ENCODE peak calls at places on chromosomes 16 and 17, in four cellular contexts. W is left ventricle myocardium inferior, V is tibial artery, U is pancreas. J is an unnamed sample.
A peak's percentile ranks its signal among the peaks of the same experiment; 100 is the strongest.

GRCh38 chr17:28552201-28552999 is at the start of gene UNC119:
- DNase-seq in W (peak; percentile 85), V (peak; percentile 59), U (peak; percentile 92), J (peak; percentile 92)

GRCh38 chr17:27810902-27811557 is 10.7 kb upstream of the NOS2 start:
- DNase-seq in W (no peak), V (no peak), U (no peak), J (no peak)

GRCh38 chr17:14308965-14309879 is 8.3 kb downstream of the HS3ST3B1 start:
- DNase-seq in W (peak; percentile 89), V (peak; percentile 63), U (peak; percentile 92), J (peak; percentile 98)

GRCh38 chr16:12646490-12647274 is 157.0 kb downstream of the CPPED1 start:
- DNase-seq in W (no peak), V (peak; percentile 24), U (no peak), J (no peak)

GRCh38 chr17:37744633-37744927 is 279 bp downstream of the HNF1B start:
- DNase-seq in W (no peak), V (no peak), U (no peak), J (no peak)

GRCh38 chr16:49644143-49644460 is 211.8 kb downstream of the ZNF423 start:
- DNase-seq in W (no peak), V (no peak), U (no peak), J (peak; percentile 42)

GRCh38 chr16:609316-609715 is 19.4 kb downstream of the RAB40C start:
- DNase-seq in W (no peak), V (no peak), U (no peak), J (no peak)

GRCh38 chr17:76584427-76585047 is 1.1 kb downstream of the ST6GALNAC2 start:
- DNase-seq in W (no peak), V (no peak), U (no peak), J (no peak)

GRCh38 chr16:56972898-56973689 is 11.3 kb downstream of the CETP start:
- DNase-seq in W (no peak), V (no peak), U (no peak), J (no peak)

GRCh38 chr17:17119533-17119932 is 77.3 kb downstream of the MPRIP start:
- DNase-seq in W (no peak), V (no peak), U (no peak), J (no peak)

GRCh38 chr16:50537533-50538290 is 10.5 kb upstream of the NKD1 start:
- DNase-seq in W (no peak), V (no peak), U (no peak), J (no peak)

GRCh38 chr16:27235938-27236245 is 32.6 kb downstream of the KDM8 start:
- DNase-seq in W (no peak), V (no peak), U (no peak), J (no peak)

GRCh38 chr16:81008151-81008789 is 1.3 kb downstream of the CENPN start:
- DNase-seq in W (no peak), V (no peak), U (no peak), J (no peak)

GRCh38 chr16:48963901-48964615 is 317.6 kb downstream of the CBLN1 start:
- DNase-seq in W (no peak), V (no peak), U (no peak), J (no peak)

GRCh38 chr17:50194441-50195195 is 6.8 kb downstream of the COL1A1 start:
- DNase-seq in W (no peak), V (no peak), U (no peak), J (peak; percentile 33)

GRCh38 chr17:57521606-57522435 is 223.3 kb downstream of the CCDC182 start:
- DNase-seq in W (no peak), V (no peak), U (no peak), J (no peak)

GRCh38 chr17:70327279-70327678 is 157.9 kb downstream of the KCNJ2 start:
- DNase-seq in W (no peak), V (no peak), U (no peak), J (no peak)

GRCh38 chr17:81390436-81391214 is 4.6 kb upstream of the BAHCC1 start:
- DNase-seq in W (no peak), V (no peak), U (no peak), J (no peak)

GRCh38 chr17:81391964-81392908 is 3.0 kb upstream of the BAHCC1 start:
- DNase-seq in W (peak; percentile 61), V (peak; percentile 76), U (no peak), J (peak; percentile 90)

GRCh38 chr17:81390029-81390428 is 5.2 kb upstream of the BAHCC1 start:
- DNase-seq in W (no peak), V (no peak), U (no peak), J (no peak)

GRCh38 chr17:81392909-81393654 is 2.2 kb upstream of the BAHCC1 start:
- DNase-seq in W (peak; percentile 48), V (no peak), U (peak; percentile 79), J (no peak)

DNA sequence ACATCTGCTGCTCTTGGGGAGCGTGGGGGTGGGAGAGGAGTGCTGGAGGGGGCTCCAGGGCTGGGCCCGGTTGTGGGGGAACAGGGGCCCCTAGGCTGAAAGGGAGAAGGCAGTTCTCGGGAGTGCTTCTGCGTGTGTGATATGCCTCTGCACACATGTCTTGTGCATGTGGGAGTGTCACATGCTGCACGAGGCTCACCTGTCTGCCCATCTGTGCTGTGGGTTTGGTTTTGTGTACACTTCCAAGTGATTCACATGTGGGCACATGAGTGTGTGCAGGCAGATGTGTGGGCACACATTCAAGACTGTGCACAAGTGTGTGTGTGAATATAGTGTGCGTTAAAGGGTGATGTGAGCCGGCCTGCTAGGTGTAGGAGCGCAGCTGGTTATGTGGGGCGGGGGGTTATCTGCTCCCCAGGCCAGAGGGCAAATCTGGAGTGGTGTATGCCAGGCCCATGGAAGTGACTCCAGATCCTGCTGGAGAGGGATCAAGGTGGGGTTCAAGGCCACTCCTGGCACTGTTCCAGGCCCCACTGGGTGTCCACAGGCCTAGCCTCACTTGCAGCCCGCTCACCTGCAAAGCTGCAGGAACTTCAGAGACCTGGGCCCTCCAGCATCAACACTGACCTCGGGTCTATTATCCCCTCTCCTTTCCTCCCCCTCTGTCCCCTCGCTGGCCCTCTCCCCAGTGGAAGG is 3.8 kb upstream of the BAHCC1 start:
- DNase-seq in W (no peak), V (no peak), U (no peak), J (no peak)
- H3K4me1 ChIP-seq in W (peaks cover 93% of the 10 kb centered on the region), V (peaks cover 7% of the 10 kb centered on the region), U (peaks cover 25% of the 10 kb centered on the region), J (peaks cover 60% of the 10 kb centered on the region)

DNA sequence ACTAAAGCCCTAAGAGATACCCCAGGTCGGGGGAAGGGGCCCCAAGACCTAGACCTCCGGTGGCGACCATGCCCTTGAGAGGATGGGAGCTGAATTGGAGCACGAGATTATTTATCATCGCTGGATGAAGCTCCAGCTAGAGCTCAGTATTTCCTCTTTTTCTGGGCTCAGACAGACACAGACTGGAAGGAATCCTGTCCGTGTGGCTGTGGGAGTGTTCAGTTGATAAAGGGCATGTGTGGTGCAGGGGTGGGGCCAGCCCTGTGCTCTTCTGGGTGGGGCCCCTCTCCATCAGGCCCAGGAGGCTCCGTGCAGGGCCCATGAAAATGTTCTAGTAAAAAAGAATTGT is 6.3 kb upstream of the CBX4 start:
- DNase-seq in W (no peak), V (peak; percentile 50), U (no peak), J (no peak)
- H3K4me3 ChIP-seq in W (peak overlapping the region; percentile 82), V (peak overlapping the region; percentile 59), U (no peak overlapping the region), J (no peak overlapping the region)

GRCh38 chr17:58593121-58593520 is 78.7 kb upstream of the MTMR4 start:
- DNase-seq in W (no peak), V (no peak), U (no peak), J (no peak)

GRCh38 chr17:58587713-58588117 is 73.3 kb upstream of the MTMR4 start:
- DNase-seq in W (peak; percentile 42), V (peak; percentile 29), U (peak; percentile 74), J (peak; percentile 58)

GRCh38 chr17:58590377-58590776 is 75.9 kb upstream of the MTMR4 start:
- DNase-seq in W (no peak), V (no peak), U (no peak), J (no peak)

GRCh38 chr17:58595194-58595792 is 80.9 kb upstream of the MTMR4 start:
- DNase-seq in W (no peak), V (no peak), U (no peak), J (no peak)

GRCh38 chr17:58591455-58591854 is 77.0 kb upstream of the MTMR4 start:
- DNase-seq in W (no peak), V (no peak), U (no peak), J (no peak)
- TF ChIP-seq CTCF in W (no peak), V (no peak), U (no peak), J (no peak)

DNA sequence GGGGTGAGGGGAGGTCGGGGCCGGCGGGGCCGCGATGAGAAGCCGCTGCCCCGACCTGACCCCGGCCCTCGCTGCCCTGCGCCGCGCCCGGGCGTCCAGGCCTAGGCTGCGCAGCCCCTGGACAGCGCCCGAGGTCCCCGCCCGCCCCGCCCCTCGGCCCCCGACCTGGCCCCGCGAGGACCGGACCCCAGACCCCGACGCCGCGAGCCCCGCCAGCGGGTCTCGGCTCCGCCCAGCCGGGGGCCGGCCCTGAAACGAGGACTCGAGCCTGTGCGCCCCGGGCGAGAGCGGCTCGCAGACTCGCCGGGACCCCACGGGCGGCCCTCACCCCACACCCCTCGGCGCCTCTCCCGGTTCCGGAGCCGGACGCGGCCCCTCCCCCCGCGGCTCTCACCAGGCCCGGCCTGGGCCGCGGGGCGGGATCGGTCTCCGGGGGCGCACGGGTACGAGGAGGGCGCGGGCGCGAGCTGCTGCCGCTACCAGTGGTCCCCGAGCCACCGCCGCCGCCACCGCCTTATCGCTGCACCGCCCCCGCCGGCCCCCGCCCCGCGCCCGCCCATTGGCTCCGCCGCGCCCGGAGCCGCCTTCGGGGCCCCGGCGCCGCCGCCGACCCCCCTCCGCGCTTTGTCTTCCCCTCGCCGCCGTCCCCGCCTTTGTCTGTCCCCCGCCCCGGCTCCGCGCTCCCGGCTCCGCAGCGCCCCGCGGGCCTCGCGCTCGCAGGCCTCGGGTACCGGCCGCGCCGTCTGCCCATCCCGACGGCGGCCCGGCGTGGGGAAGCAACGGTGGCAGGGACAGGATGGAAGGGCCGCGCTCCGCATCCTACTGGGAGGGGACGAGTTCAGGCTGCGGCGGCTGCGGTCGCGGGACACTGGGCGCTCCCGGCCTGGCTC is at the start of gene LIMD2:
- DNase-seq in W (peak; percentile 66), V (no peak), U (peak; percentile 81), J (peak; percentile 72)
- H3K4me1 ChIP-seq in W (peaks cover 41% of the 10 kb centered on the region), V (peaks cover 5% of the 10 kb centered on the region), U (no peaks in the 10 kb centered on the region), J (no peaks in the 10 kb centered on the region)

GRCh38 chr17:18185391-18185790 is 1.8 kb downstream of the ALKBH5 start:
- DNase-seq in W (no peak), V (no peak), U (no peak), J (peak; percentile 56)

GRCh38 chr17:18187226-18187625 is 3.6 kb downstream of the ALKBH5 start:
- DNase-seq in W (no peak), V (no peak), U (no peak), J (no peak)

GRCh38 chr17:18186271-18186982 is 2.8 kb downstream of the ALKBH5 start:
- DNase-seq in W (no peak), V (no peak), U (no peak), J (no peak)

GRCh38 chr17:18184143-18185007 is 747 bp downstream of the ALKBH5 start:
- DNase-seq in W (peak; percentile 45), V (peak; percentile 50), U (peak; percentile 72), J (peak; percentile 62)

GRCh38 chr17:18185832-18186231 is 2.2 kb downstream of the ALKBH5 start:
- DNase-seq in W (no peak), V (peak; percentile 42), U (no peak), J (no peak)
- H3K4me3 ChIP-seq in W (peak overlapping the region; percentile 94), V (peak overlapping the region; percentile 99), U (peak overlapping the region; percentile 84), J (peak overlapping the region; percentile 88)

GRCh38 chr17:75182569-75183436 is at the start of gene SUMO2:
- DNase-seq in W (peak; percentile 95), V (peak; percentile 92), U (peak; percentile 99), J (peak; percentile 95)
- TF ChIP-seq CTCF in W (peak; percentile 63), V (peak; percentile 54), U (peak; percentile 16), J (peak; percentile 25)

GRCh38 chr16:86590501-86591144 is 12.3 kb downstream of the FOXL1 start:
- DNase-seq in W (no peak), V (no peak), U (no peak), J (peak; percentile 69)
- H3K4me1 ChIP-seq in W (no peaks in the 10 kb centered on the region), V (no peaks in the 10 kb centered on the region), U (no peaks in the 10 kb centered on the region), J (no peaks in the 10 kb centered on the region)